ENCODE peak calls at places on chromosomes 1 and 21, in seven cellular contexts. C is colonic mucosa; P is nephron progenitor cell; V is thoracic aorta; R is psoas muscle; I is activated B cell treated with CpG ODN at 0.5 μM for 24 hours; K is CD4-positive, alpha-beta T cell. S is an unnamed sample.
A peak's percentile ranks its signal among the peaks of the same experiment; 100 is the strongest.

GRCh38 chr1:113275691-113276090 is 114.6 kb upstream of the MAGI3 start:
- DNase-seq in K (no peak), C (no peak), I (no peak), P (no peak), R (no peak), V (no peak), S (no peak)

GRCh38 chr21:40141621-40142020 is 274.4 kb downstream of the PCP4 start:
- DNase-seq in R (no peak), K (no peak), I (no peak), C (no peak), V (no peak), P (no peak), S (no peak)

GRCh38 chr1:183806086-183806485 is 1.2 kb downstream of the RGL1 start:
- DNase-seq in R (no peak), I (no peak), C (no peak), K (no peak), P (no peak), V (no peak), S (no peak)

GRCh38 chr1:15836772-15837669 is 10.5 kb upstream of the SPEN start:
- DNase-seq in V (no peak), C (peak; percentile 62), I (peak; percentile 65), K (peak; percentile 11), P (no peak), R (peak; percentile 63), S (peak; percentile 72)

GRCh38 chr1:30834249-30834648 is 74.3 kb downstream of the SDC3 start:
- DNase-seq in C (no peak), P (no peak), K (no peak), R (no peak), I (no peak), V (no peak), S (no peak)

GRCh38 chr1:65429806-65430205 is 9.3 kb downstream of the LEPR start:
- DNase-seq in I (no peak), R (no peak), P (no peak), K (no peak), V (no peak), C (no peak), S (no peak)

GRCh38 chr1:93607814-93608187 is 73.8 kb downstream of the BCAR3 start:
- DNase-seq in K (no peak), I (no peak), P (no peak), R (no peak), V (no peak), C (no peak), S (peak; percentile 78)

GRCh38 chr1:176460606-176461336 is 2.2 kb upstream of the PAPPA2 start:
- DNase-seq in V (no peak), C (no peak), P (peak; percentile 34), I (no peak), R (no peak), K (no peak), S (no peak)

GRCh38 chr1:204837440-204838084 is 33.1 kb upstream of the NFASC start:
- DNase-seq in K (peak; percentile 11), V (no peak), C (peak; percentile 40), P (peak; percentile 91), R (no peak), I (no peak), S (no peak)

GRCh38 chr1:51583532-51583931 is 33.4 kb upstream of the OSBPL9 start:
- DNase-seq in P (no peak), K (no peak), I (no peak), C (no peak), V (peak; percentile 7), R (peak; percentile 82), S (no peak)

GRCh38 chr1:179095924-179096323 is 14.1 kb downstream of the TOR3A start:
- DNase-seq in R (no peak), K (no peak), I (no peak), C (no peak), V (no peak), P (no peak), S (no peak)

GRCh38 chr21:45827881-45828579 is 153.5 kb upstream of the COL6A1 start:
- DNase-seq in V (no peak), R (no peak), I (no peak), P (no peak), C (no peak), K (no peak), S (no peak)

GRCh38 chr1:230824571-230825060 is 43.7 kb downstream of the C1orf198 start:
- DNase-seq in C (no peak), R (no peak), K (no peak), I (no peak), V (no peak), P (no peak), S (no peak)

GRCh38 chr1:9912264-9912936 is 2.3 kb upstream of the CTNNBIP1 start:
- DNase-seq in I (no peak), C (peak; percentile 53), P (no peak), R (no peak), V (no peak), K (no peak), S (no peak)

DNA sequence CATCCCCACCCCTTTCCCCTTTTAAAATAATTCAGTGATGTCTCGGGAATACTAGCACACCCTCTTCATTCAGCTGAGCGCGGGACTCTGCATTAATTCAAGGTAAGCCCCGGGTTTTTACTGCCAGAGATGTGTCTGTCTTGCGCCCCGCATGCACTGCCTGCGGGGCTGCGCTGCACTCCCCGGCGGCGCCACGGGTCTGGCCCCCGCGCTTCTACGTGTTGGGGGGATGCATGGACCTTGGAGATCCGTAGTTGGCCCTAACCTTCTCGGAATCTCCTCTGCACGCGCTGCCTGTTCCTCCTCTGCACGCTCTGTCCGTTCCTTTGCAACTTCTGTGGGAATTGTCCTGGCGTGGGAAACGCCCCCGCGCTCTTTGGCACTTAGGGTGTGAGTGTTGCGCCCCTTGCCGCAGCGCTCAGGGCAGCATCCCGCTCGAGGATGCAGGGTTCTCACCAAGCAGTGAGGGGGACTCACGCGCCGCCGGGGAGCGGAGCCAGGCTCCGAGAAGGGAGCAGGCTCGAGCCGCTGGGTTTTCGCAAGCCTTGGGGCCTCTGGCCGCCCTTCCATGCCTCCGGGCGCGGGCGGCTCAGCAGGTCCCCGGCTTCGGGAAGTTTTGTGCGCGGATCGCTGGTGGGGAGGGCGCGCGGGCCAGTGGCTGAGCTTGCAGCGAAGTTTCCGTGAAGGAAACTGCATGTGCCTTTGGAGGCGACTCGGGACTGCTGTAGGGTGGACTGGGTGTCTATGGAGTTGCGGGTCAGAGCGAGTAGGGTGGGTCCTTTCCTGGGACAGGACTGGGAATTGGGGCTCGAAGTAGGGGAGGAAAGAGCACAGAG is 165.1 kb upstream of the CACNA1E start:
- DNase-seq in K (no peak), C (no peak), P (peak; percentile 68), I (no peak), V (no peak), R (no peak), S (no peak)
- TF ChIP-seq CTCF in K (no peak), C (no peak), P (no peak), I (no peak), V (no peak), R (no peak), S (no peak)

DNA sequence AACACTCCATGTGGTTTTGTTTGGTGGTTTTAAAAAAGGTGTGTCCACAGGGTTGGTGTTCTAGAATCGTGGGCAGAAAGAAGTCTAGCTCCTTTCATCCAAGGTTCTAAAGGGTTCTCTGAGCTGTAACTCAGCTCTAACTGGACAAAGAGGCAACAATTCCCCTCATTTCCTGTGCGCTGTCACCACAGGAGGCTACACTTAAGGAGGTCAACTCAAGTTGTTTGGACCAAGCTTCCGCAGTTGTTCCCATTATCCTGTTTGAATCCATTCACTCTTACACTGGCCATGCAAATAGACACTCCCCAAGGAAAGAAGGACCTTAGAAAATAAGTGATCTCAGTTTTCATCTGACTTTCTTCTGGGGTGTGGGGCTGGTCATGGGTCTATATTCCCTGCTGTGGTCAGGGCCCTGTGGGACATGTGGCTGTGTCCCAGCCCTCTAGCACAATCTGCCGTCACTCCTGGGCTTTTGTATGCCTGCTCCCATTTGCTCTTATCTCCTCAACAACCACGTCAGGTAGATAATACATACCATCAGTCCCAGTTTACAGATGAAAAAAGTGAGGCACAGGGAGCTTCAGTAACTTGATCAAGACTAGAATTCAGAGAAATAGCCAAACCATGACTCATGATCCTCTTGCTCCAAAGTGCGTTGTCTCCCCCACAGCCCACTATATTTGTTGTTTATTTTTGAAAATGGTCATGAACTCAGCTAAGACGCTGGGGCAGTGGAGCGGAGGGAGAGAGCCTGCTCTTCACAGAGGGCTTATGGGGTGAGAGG is 103.6 kb downstream of the RHOU start:
- DNase-seq in P (no peak), K (no peak), R (no peak), C (no peak), V (no peak), I (no peak), S (no peak)
- TF ChIP-seq CTCF in P (no peak), K (no peak), R (no peak), C (no peak), V (no peak), I (no peak), S (no peak)

GRCh38 chr1:200890027-200890426 is 4.7 kb upstream of the INAVA start:
- DNase-seq in V (no peak), I (no peak), R (no peak), C (no peak), P (no peak), K (no peak), S (no peak)

GRCh38 chr1:200892546-200892945 is 2.2 kb upstream of the INAVA start:
- DNase-seq in R (no peak), V (no peak), I (no peak), P (no peak), K (no peak), C (no peak), S (no peak)

GRCh38 chr1:200891774-200892157 is 2.9 kb upstream of the INAVA start:
- DNase-seq in I (no peak), K (no peak), C (peak; percentile 79), V (no peak), R (no peak), P (peak; percentile 72), S (no peak)

GRCh38 chr1:200889571-200889970 is 5.1 kb upstream of the INAVA start:
- DNase-seq in P (no peak), C (no peak), I (no peak), K (no peak), V (no peak), R (no peak), S (no peak)

DNA sequence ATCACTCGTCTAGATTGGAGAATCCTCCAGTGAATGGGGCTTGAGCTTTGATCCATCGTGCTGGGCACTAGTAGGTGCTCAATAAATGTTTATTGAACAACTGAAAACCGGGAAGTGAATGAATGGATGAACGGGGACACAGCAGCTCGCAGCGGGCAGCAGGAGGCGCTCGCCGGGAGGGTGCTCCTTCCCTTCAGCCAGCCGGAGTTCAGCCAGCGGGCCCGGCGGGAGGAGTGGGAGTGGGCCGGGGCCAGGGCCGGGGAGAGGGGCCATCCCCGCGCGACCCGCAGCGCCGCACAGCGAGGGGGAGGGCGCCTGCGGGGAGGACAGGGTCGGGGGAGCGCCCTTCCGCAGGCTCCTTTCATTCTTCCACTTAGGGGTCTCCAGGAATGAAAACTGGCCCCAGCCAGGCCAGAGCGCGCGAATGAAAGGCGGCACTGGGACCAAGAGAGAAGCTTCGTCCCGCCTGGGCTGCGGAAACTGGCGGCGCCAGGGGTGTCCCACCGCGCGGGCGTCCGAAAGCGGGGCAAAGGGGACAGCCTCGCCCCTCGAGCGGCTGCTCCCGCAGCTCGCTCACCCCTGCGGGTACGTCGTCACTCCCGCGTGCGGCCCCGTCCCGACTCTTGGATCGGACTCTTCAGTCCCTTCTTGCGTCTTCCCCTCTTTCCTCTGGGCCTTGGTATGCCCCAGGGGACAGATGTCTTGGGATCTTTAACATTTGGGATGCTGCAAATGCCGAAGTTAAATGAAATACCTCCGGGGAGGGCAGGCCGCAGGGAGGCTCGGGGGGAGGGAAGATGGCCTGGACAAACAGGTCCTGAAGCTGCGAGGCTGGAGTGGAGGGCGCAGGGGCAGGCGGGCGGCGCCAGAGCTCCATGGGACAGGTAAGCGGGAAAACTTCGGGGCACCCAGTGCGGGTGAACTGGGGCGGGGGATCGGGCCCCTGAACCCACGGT is 3.6 kb upstream of the INAVA start:
- DNase-seq in C (peak; percentile 75), R (no peak), V (no peak), K (no peak), P (peak; percentile 75), I (no peak), S (peak; percentile 74)
- TF ChIP-seq CTCF in C (no peak), R (no peak), V (peak; percentile 37), K (no peak), P (peak; percentile 50), I (no peak), S (peak; percentile 75)

GRCh38 chr1:2419416-2419815 is 7.1 kb upstream of the PEX10 start:
- DNase-seq in K (no peak), R (no peak), C (no peak), V (no peak), P (no peak), I (no peak), S (no peak)
- TF ChIP-seq CTCF in K (no peak), R (no peak), C (no peak), V (no peak), P (no peak), I (no peak), S (no peak)

S was measured in GM06990.